ENCODE peak calls at places on chromosomes 16 and 17, in five cellular contexts. U is stromal cell of bone marrow; G is GM04504; R is stimulated activated CD4-positive, alpha-beta T cell treated with anti-CD3 and anti-CD28 coated beads, Interleukin-1b, Interleukin-23, amount 100 ng/mL, for 1 hour; X is iris pigment epithelial cell. P is an unnamed sample.

GRCh38 chr17:69575346-69575761 is 160.9 kb downstream of the MAP2K6 start:
- DNase-seq in U (peak; percentile 66), G (peak; percentile 44), R (no peak), X (peak; percentile 97), P (no peak)

GRCh38 chr17:63185420-63185819 is 219.4 kb downstream of the TANC2 start:
- DNase-seq in U (no peak), G (no peak), R (no peak), X (no peak), P (no peak)

GRCh38 chr17:67435122-67435521 is 58.0 kb downstream of the PITPNC1 start:
- DNase-seq in U (no peak), G (no peak), R (no peak), X (peak; percentile 57), P (peak; percentile 68)

GRCh38 chr16:11370084-11370931 is 25.0 kb downstream of the RMI2 start:
- DNase-seq in U (no peak), G (no peak), R (no peak), X (peak; percentile 37), P (no peak)

GRCh38 chr17:78034429-78035091 is 76.1 kb downstream of the TNRC6C start:
- DNase-seq in U (no peak), G (no peak), R (no peak), X (peak; percentile 51), P (no peak)

GRCh38 chr17:46854948-46855347 is 3.6 kb downstream of the WNT9B start:
- DNase-seq in U (no peak), G (no peak), R (no peak), X (no peak), P (no peak)

GRCh38 chr17:49437696-49438438 is 23.2 kb upstream of the PHB1 start:
- DNase-seq in U (no peak), G (no peak), R (no peak), X (no peak), P (no peak)

GRCh38 chr16:84885024-84885910 is 65.5 kb downstream of the CRISPLD2 start:
- DNase-seq in U (no peak), G (no peak), R (no peak), X (peak; percentile 45), P (no peak)

GRCh38 chr17:9230346-9230745 is 209.0 kb downstream of the NTN1 start:
- DNase-seq in U (no peak), G (no peak), R (no peak), X (no peak), P (no peak)

GRCh38 chr16:35295856-35296255 is 1836.4 kb downstream of the TP53TG3F start:
- DNase-seq in U (no peak), G (no peak), R (no peak), X (no peak), P (no peak)

GRCh38 chr16:85466989-85467388 is 146.1 kb upstream of the GSE1 start:
- DNase-seq in U (no peak), G (no peak), R (no peak), X (no peak), P (no peak)

GRCh38 chr16:85462405-85463227 is 150.5 kb upstream of the GSE1 start:
- DNase-seq in U (no peak), G (no peak), R (no peak), X (no peak), P (peak; percentile 15)

GRCh38 chr16:68784226-68784625 is 47.1 kb downstream of the CDH1 start:
- DNase-seq in U (no peak), G (no peak), R (no peak), X (no peak), P (no peak)

P was measured in activated CD4-positive, alpha-beta T cell treated with anti-CD3 and anti-CD28 coated beads for 48 hours.